ENCODE peak calls at places on chromosomes 11 and 22, in seven cellular contexts. One of them, this sample, is unnamed.

GRCh38 chr11:27013741-27014415 is 20.0 kb downstream of the FIBIN start:
- DNase-seq in body of pancreas: no peak
- DNase-seq in fibroblast of pulmonary artery: no peak
- DNase-seq in fibroblast of mammary gland: no peak
- DNase-seq in CD4-positive, alpha-beta T cell: no peak
- DNase-seq in spleen: no peak
- DNase-seq in cardiac fibroblast: peak
- DNase-seq in this sample: no peak

GRCh38 chr11:87019582-87020271 is 18.0 kb upstream of the TMEM135 start:
- DNase-seq in body of pancreas: no peak
- DNase-seq in fibroblast of pulmonary artery: peak
- DNase-seq in fibroblast of mammary gland: no peak
- DNase-seq in CD4-positive, alpha-beta T cell: no peak
- DNase-seq in spleen: no peak
- DNase-seq in cardiac fibroblast: peak
- DNase-seq in this sample: no peak

GRCh38 chr22:33779243-33779642 is 141.0 kb downstream of the LARGE1 start:
- DNase-seq in body of pancreas: no peak
- DNase-seq in fibroblast of pulmonary artery: no peak
- DNase-seq in fibroblast of mammary gland: no peak
- DNase-seq in CD4-positive, alpha-beta T cell: no peak
- DNase-seq in spleen: no peak
- DNase-seq in cardiac fibroblast: no peak
- DNase-seq in this sample: no peak

GRCh38 chr11:134479206-134479955 is 67.3 kb upstream of the B3GAT1 start:
- DNase-seq in body of pancreas: no peak
- DNase-seq in fibroblast of pulmonary artery: no peak
- DNase-seq in fibroblast of mammary gland: no peak
- DNase-seq in CD4-positive, alpha-beta T cell: no peak
- DNase-seq in spleen: no peak
- DNase-seq in cardiac fibroblast: no peak
- DNase-seq in this sample: no peak

GRCh38 chr22:25281675-25282345 is 62.4 kb downstream of the CRYBB2 start:
- DNase-seq in body of pancreas: no peak
- DNase-seq in fibroblast of pulmonary artery: no peak
- DNase-seq in fibroblast of mammary gland: no peak
- DNase-seq in CD4-positive, alpha-beta T cell: no peak
- DNase-seq in spleen: no peak
- DNase-seq in cardiac fibroblast: no peak
- DNase-seq in this sample: no peak

GRCh38 chr11:130625907-130626306 is 177.5 kb downstream of the ADAMTS15 start:
- DNase-seq in body of pancreas: no peak
- DNase-seq in fibroblast of pulmonary artery: no peak
- DNase-seq in fibroblast of mammary gland: no peak
- DNase-seq in CD4-positive, alpha-beta T cell: no peak
- DNase-seq in spleen: no peak
- DNase-seq in cardiac fibroblast: no peak
- DNase-seq in this sample: no peak

GRCh38 chr11:99154277-99154676 is 133.5 kb downstream of the CNTN5 start:
- DNase-seq in body of pancreas: no peak
- DNase-seq in fibroblast of pulmonary artery: no peak
- DNase-seq in fibroblast of mammary gland: no peak
- DNase-seq in CD4-positive, alpha-beta T cell: no peak
- DNase-seq in spleen: no peak
- DNase-seq in cardiac fibroblast: no peak
- DNase-seq in this sample: peak

GRCh38 chr22:31272522-31273446 is 19.5 kb downstream of the PIK3IP1 start:
- DNase-seq in body of pancreas: peak
- DNase-seq in fibroblast of pulmonary artery: peak
- DNase-seq in fibroblast of mammary gland: peak
- DNase-seq in CD4-positive, alpha-beta T cell: peak
- DNase-seq in spleen: no peak
- DNase-seq in cardiac fibroblast: peak
- DNase-seq in this sample: no peak

GRCh38 chr11:100151944-100152343 is 535.1 kb upstream of the ARHGAP42 start:
- DNase-seq in body of pancreas: no peak
- DNase-seq in fibroblast of pulmonary artery: no peak
- DNase-seq in fibroblast of mammary gland: peak
- DNase-seq in CD4-positive, alpha-beta T cell: no peak
- DNase-seq in spleen: no peak
- DNase-seq in cardiac fibroblast: no peak
- DNase-seq in this sample: no peak

GRCh38 chr11:14315130-14315529 is 43.9 kb downstream of the RRAS2 start:
- DNase-seq in body of pancreas: no peak
- DNase-seq in fibroblast of pulmonary artery: no peak
- DNase-seq in fibroblast of mammary gland: no peak
- DNase-seq in CD4-positive, alpha-beta T cell: no peak
- DNase-seq in spleen: no peak
- DNase-seq in cardiac fibroblast: no peak
- DNase-seq in this sample: no peak

GRCh38 chr11:14318581-14318981 is 40.4 kb downstream of the RRAS2 start:
- DNase-seq in body of pancreas: no peak
- DNase-seq in fibroblast of pulmonary artery: no peak
- DNase-seq in fibroblast of mammary gland: peak
- DNase-seq in CD4-positive, alpha-beta T cell: no peak
- DNase-seq in spleen: no peak
- DNase-seq in cardiac fibroblast: no peak
- DNase-seq in this sample: no peak

GRCh38 chr11:14314127-14314526 is 44.9 kb downstream of the RRAS2 start:
- DNase-seq in body of pancreas: no peak
- DNase-seq in fibroblast of pulmonary artery: no peak
- DNase-seq in fibroblast of mammary gland: no peak
- DNase-seq in CD4-positive, alpha-beta T cell: no peak
- DNase-seq in spleen: no peak
- DNase-seq in cardiac fibroblast: no peak
- DNase-seq in this sample: no peak

GRCh38 chr11:14320020-14320419 is 39.0 kb downstream of the RRAS2 start:
- DNase-seq in body of pancreas: no peak
- DNase-seq in fibroblast of pulmonary artery: no peak
- DNase-seq in fibroblast of mammary gland: peak
- DNase-seq in CD4-positive, alpha-beta T cell: no peak
- DNase-seq in spleen: peak
- DNase-seq in cardiac fibroblast: no peak
- DNase-seq in this sample: no peak

GRCh38 chr11:14317659-14318325 is 41.2 kb downstream of the RRAS2 start:
- DNase-seq in body of pancreas: no peak
- DNase-seq in fibroblast of pulmonary artery: no peak
- DNase-seq in fibroblast of mammary gland: no peak
- DNase-seq in CD4-positive, alpha-beta T cell: no peak
- DNase-seq in spleen: no peak
- DNase-seq in cardiac fibroblast: no peak
- DNase-seq in this sample: no peak
- TF ChIP-seq CTCF in body of pancreas: no peak
- TF ChIP-seq CTCF in fibroblast of pulmonary artery: no peak
- TF ChIP-seq CTCF in fibroblast of mammary gland: no peak
- TF ChIP-seq CTCF in CD4-positive, alpha-beta T cell: no peak
- TF ChIP-seq CTCF in spleen: no peak
- TF ChIP-seq CTCF in cardiac fibroblast: no peak
- TF ChIP-seq CTCF in this sample: no peak

GRCh38 chr22:38295339-38295738 is 21.9 kb downstream of the CSNK1E start:
- DNase-seq in body of pancreas: no peak
- DNase-seq in fibroblast of pulmonary artery: no peak
- DNase-seq in fibroblast of mammary gland: no peak
- DNase-seq in CD4-positive, alpha-beta T cell: no peak
- DNase-seq in spleen: no peak
- DNase-seq in cardiac fibroblast: no peak
- DNase-seq in this sample: no peak

GRCh38 chr22:38290347-38290746 is 17.5 kb upstream of the TMEM184B start:
- DNase-seq in body of pancreas: no peak
- DNase-seq in fibroblast of pulmonary artery: no peak
- DNase-seq in fibroblast of mammary gland: no peak
- DNase-seq in CD4-positive, alpha-beta T cell: no peak
- DNase-seq in spleen: no peak
- DNase-seq in cardiac fibroblast: no peak
- DNase-seq in this sample: no peak

GRCh38 chr22:38291201-38291777 is 18.5 kb upstream of the TMEM184B start:
- DNase-seq in body of pancreas: no peak
- DNase-seq in fibroblast of pulmonary artery: no peak
- DNase-seq in fibroblast of mammary gland: no peak
- DNase-seq in CD4-positive, alpha-beta T cell: no peak
- DNase-seq in spleen: no peak
- DNase-seq in cardiac fibroblast: no peak
- DNase-seq in this sample: no peak

GRCh38 chr22:38294193-38294592 is 21.4 kb upstream of the TMEM184B start:
- DNase-seq in body of pancreas: no peak
- DNase-seq in fibroblast of pulmonary artery: no peak
- DNase-seq in fibroblast of mammary gland: no peak
- DNase-seq in CD4-positive, alpha-beta T cell: no peak
- DNase-seq in spleen: no peak
- DNase-seq in cardiac fibroblast: no peak
- DNase-seq in this sample: no peak

DNA sequence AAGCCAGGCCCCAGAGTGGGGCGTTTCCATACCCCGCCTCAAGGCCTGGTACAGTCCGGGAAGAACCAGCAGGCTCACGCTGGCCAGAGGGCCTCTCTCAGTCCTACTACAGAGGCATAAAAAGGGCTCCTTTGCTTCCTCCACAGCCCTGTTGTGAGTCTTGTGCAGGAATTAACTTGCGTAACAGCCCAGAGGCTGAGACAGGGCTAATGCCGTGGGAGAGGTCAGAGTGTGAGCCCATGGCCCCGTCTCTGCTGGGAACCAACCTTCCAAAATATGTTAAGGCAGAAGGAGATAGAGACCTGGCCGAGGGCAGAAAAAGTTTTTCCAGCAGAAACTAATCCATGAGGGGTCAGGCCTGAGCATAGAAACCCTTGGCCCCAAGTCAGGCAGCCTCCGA is 19.9 kb upstream of the TMEM184B start:
- DNase-seq in body of pancreas: no peak
- DNase-seq in fibroblast of pulmonary artery: peak
- DNase-seq in fibroblast of mammary gland: peak
- DNase-seq in CD4-positive, alpha-beta T cell: no peak
- DNase-seq in spleen: no peak
- DNase-seq in cardiac fibroblast: peak
- DNase-seq in this sample: no peak
- TF ChIP-seq CTCF in body of pancreas: no peak
- TF ChIP-seq CTCF in fibroblast of pulmonary artery: no peak
- TF ChIP-seq CTCF in fibroblast of mammary gland: no peak
- TF ChIP-seq CTCF in CD4-positive, alpha-beta T cell: no peak
- TF ChIP-seq CTCF in spleen: no peak
- TF ChIP-seq CTCF in cardiac fibroblast: no peak
- TF ChIP-seq CTCF in this sample: no peak

GRCh38 chr11:132099692-132100091 is 729.3 kb downstream of the NTM start:
- DNase-seq in body of pancreas: peak
- DNase-seq in fibroblast of pulmonary artery: no peak
- DNase-seq in fibroblast of mammary gland: peak
- DNase-seq in CD4-positive, alpha-beta T cell: no peak
- DNase-seq in spleen: no peak
- DNase-seq in cardiac fibroblast: no peak
- DNase-seq in this sample: no peak
- TF ChIP-seq CTCF in body of pancreas: no peak
- TF ChIP-seq CTCF in fibroblast of pulmonary artery: peak
- TF ChIP-seq CTCF in fibroblast of mammary gland: peak
- TF ChIP-seq CTCF in CD4-positive, alpha-beta T cell: no peak
- TF ChIP-seq CTCF in spleen: peak
- TF ChIP-seq CTCF in cardiac fibroblast: peak
- TF ChIP-seq CTCF in this sample: peak

DNA sequence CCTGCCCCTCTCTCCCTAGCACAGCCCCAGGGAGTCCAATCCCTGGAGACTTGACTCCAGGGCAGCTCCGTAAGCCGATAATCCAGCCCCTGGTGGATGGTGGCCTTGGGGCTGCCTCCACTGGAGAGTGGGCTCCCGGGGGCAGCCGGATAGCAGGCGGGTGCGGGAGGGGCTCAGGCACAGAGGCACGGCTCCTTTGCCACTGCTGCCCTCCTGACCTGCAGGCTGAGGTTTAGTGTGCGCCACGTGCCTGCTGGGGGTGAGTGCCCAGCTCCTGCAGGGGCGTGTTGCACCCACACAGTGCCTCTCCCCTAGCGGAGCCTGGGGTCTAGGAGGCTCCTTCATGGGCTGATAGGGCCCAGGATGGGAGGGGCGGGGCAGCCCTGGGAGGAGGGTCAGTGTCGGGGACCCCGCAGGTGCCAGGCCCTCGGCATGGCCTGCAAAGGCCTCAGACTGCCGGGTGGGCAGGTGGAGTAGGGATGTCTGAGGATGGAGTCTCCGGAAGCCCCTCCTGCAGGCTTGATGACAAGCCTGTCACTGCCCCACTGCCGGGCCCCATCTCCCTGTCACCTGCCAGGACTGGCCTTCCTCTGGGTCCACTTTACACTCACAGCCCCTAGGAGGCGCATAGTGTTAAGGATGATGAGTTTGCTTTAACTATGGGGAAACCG is 5.6 kb downstream of the DUSP8 start:
- DNase-seq in body of pancreas: no peak
- DNase-seq in fibroblast of pulmonary artery: no peak
- DNase-seq in fibroblast of mammary gland: no peak
- DNase-seq in CD4-positive, alpha-beta T cell: no peak
- DNase-seq in spleen: peak
- DNase-seq in cardiac fibroblast: no peak
- DNase-seq in this sample: peak
- TF ChIP-seq CTCF in body of pancreas: no peak
- TF ChIP-seq CTCF in fibroblast of pulmonary artery: peak
- TF ChIP-seq CTCF in fibroblast of mammary gland: no peak
- TF ChIP-seq CTCF in CD4-positive, alpha-beta T cell: no peak
- TF ChIP-seq CTCF in spleen: no peak
- TF ChIP-seq CTCF in cardiac fibroblast: no peak
- TF ChIP-seq CTCF in this sample: peak

GRCh38 chr11:101944896-101945295 is 28.6 kb upstream of the ANGPTL5 start:
- DNase-seq in body of pancreas: no peak
- DNase-seq in fibroblast of pulmonary artery: no peak
- DNase-seq in fibroblast of mammary gland: no peak
- DNase-seq in CD4-positive, alpha-beta T cell: no peak
- DNase-seq in spleen: no peak
- DNase-seq in cardiac fibroblast: no peak
- DNase-seq in this sample: no peak
- TF ChIP-seq CTCF in body of pancreas: no peak
- TF ChIP-seq CTCF in fibroblast of pulmonary artery: no peak
- TF ChIP-seq CTCF in fibroblast of mammary gland: no peak
- TF ChIP-seq CTCF in CD4-positive, alpha-beta T cell: no peak
- TF ChIP-seq CTCF in spleen: no peak
- TF ChIP-seq CTCF in cardiac fibroblast: no peak
- TF ChIP-seq CTCF in this sample: no peak

GRCh38 chr11:61186504-61186903 is 16.8 kb upstream of the PGA3 start:
- DNase-seq in body of pancreas: no peak
- DNase-seq in fibroblast of pulmonary artery: no peak
- DNase-seq in fibroblast of mammary gland: no peak
- DNase-seq in CD4-positive, alpha-beta T cell: no peak
- DNase-seq in spleen: no peak
- DNase-seq in cardiac fibroblast: no peak
- DNase-seq in this sample: no peak

GRCh38 chr11:61181489-61181888 is 20.3 kb upstream of the VPS37C start:
- DNase-seq in body of pancreas: no peak
- DNase-seq in fibroblast of pulmonary artery: no peak
- DNase-seq in fibroblast of mammary gland: no peak
- DNase-seq in CD4-positive, alpha-beta T cell: no peak
- DNase-seq in spleen: no peak
- DNase-seq in cardiac fibroblast: no peak
- DNase-seq in this sample: no peak

GRCh38 chr11:61187505-61188130 is 15.7 kb upstream of the PGA3 start:
- DNase-seq in body of pancreas: peak
- DNase-seq in fibroblast of pulmonary artery: peak
- DNase-seq in fibroblast of mammary gland: peak
- DNase-seq in CD4-positive, alpha-beta T cell: peak
- DNase-seq in spleen: peak
- DNase-seq in cardiac fibroblast: peak
- DNase-seq in this sample: no peak

GRCh38 chr11:61183645-61184044 is 19.7 kb upstream of the PGA3 start:
- DNase-seq in body of pancreas: no peak
- DNase-seq in fibroblast of pulmonary artery: no peak
- DNase-seq in fibroblast of mammary gland: no peak
- DNase-seq in CD4-positive, alpha-beta T cell: no peak
- DNase-seq in spleen: no peak
- DNase-seq in cardiac fibroblast: no peak
- DNase-seq in this sample: no peak
- TF ChIP-seq CTCF in body of pancreas: no peak
- TF ChIP-seq CTCF in fibroblast of pulmonary artery: no peak
- TF ChIP-seq CTCF in fibroblast of mammary gland: no peak
- TF ChIP-seq CTCF in CD4-positive, alpha-beta T cell: no peak
- TF ChIP-seq CTCF in spleen: no peak
- TF ChIP-seq CTCF in cardiac fibroblast: peak
- TF ChIP-seq CTCF in this sample: peak

This sample was measured in chondrocyte.